ENCODE peak calls at places on chromosomes 3 and 15, in five cellular contexts. F is cardiac septum; A is naive thymus-derived CD8-positive, alpha-beta T cell; O is keratinocyte; D is activated gamma-delta T cell treated with anti-CD3 and anti-CD28 coated beads, Interleukin-2, amount 50 U/mL, for 16 hours. G is an unnamed sample.

GRCh38 chr3:52507359-52507758 is 12.2 kb downstream of the STAB1 start:
- DNase-seq in F (no peak), A (no peak), O (no peak), D (no peak), G (no peak)

GRCh38 chr3:189210251-189210770 is 38.5 kb downstream of the TPRG1 start:
- DNase-seq in F (no peak), A (no peak), O (no peak), D (no peak), G (no peak)

GRCh38 chr3:48563382-48563918 is at the start of gene UCN2:
- DNase-seq in F (no peak), A (no peak), O (no peak), D (no peak), G (no peak)

GRCh38 chr3:112734718-112735350 is 93.9 kb upstream of the CCDC80 start:
- DNase-seq in F (no peak), A (peak), O (no peak), D (peak), G (peak)

GRCh38 chr3:141231923-141232861 is 567 bp downstream of the PXYLP1 start:
- DNase-seq in F (peak), A (no peak), O (no peak), D (no peak), G (peak)

GRCh38 chr15:90143176-90143655 is 40.9 kb upstream of the IDH2 start:
- DNase-seq in F (peak), A (peak), O (no peak), D (peak), G (peak)

GRCh38 chr15:58212909-58213526 is 74.8 kb downstream of the AQP9 start:
- DNase-seq in F (no peak), A (no peak), O (no peak), D (no peak), G (no peak)

GRCh38 chr3:27485853-27486252 is 1.7 kb upstream of the SLC4A7 start:
- DNase-seq in F (no peak), A (no peak), O (no peak), D (no peak), G (no peak)

GRCh38 chr15:35693887-35694286 is 147.9 kb upstream of the DPH6 start:
- DNase-seq in F (no peak), A (no peak), O (no peak), D (no peak), G (no peak)

GRCh38 chr3:108127301-108127988 is 36.6 kb upstream of the CD47 start:
- DNase-seq in F (no peak), A (peak), O (peak), D (peak), G (no peak)

GRCh38 chr15:74889390-74889881 is 406 bp upstream of the MPI start:
- DNase-seq in F (no peak), A (no peak), O (no peak), D (no peak), G (peak)

GRCh38 chr15:58932791-58933310 is 628 bp downstream of the SLTM start:
- DNase-seq in F (no peak), A (no peak), O (no peak), D (no peak), G (peak)

GRCh38 chr3:14140668-14141067 is 15.8 kb downstream of the TMEM43 start:
- DNase-seq in F (peak), A (no peak), O (no peak), D (no peak), G (no peak)